ENCODE peak calls at places on chromosomes 2 and 18, in five cellular contexts. One of them, this sample, is unnamed.
A peak's percentile ranks its signal among the peaks of the same experiment; 100 is the strongest.

GRCh38 chr2:139529045-139529444 is 748.9 kb upstream of the NXPH2 start:
- DNase-seq in fibroblast of lung: peak; percentile 14
- DNase-seq in GM06990: no peak
- DNase-seq in kidney: no peak
- DNase-seq in RWPE2: no peak
- DNase-seq in this sample: no peak

GRCh38 chr2:20050104-20050711 is 1.2 kb downstream of the LAPTM4A start:
- DNase-seq in RWPE2: no peak
- DNase-seq in kidney: no peak
- DNase-seq in fibroblast of lung: peak; percentile 79
- DNase-seq in GM06990: peak; percentile 39
- DNase-seq in this sample: no peak

GRCh38 chr2:48600204-48600813 is 17.3 kb upstream of the GTF2A1L start:
- DNase-seq in GM06990: no peak
- DNase-seq in fibroblast of lung: peak; percentile 27
- DNase-seq in kidney: no peak
- DNase-seq in RWPE2: no peak
- DNase-seq in this sample: peak; percentile 10

GRCh38 chr2:13616656-13617055 is 899.9 kb downstream of the TRIB2 start:
- DNase-seq in GM06990: no peak
- DNase-seq in fibroblast of lung: no peak
- DNase-seq in RWPE2: no peak
- DNase-seq in kidney: no peak
- DNase-seq in this sample: no peak

GRCh38 chr2:72925328-72925943 is 8.1 kb downstream of the EMX1 start:
- DNase-seq in fibroblast of lung: no peak
- DNase-seq in RWPE2: no peak
- DNase-seq in GM06990: no peak
- DNase-seq in kidney: no peak
- DNase-seq in this sample: no peak

GRCh38 chr2:193806088-193806774 is 1611.5 kb upstream of the TMEFF2 start:
- DNase-seq in kidney: no peak
- DNase-seq in GM06990: no peak
- DNase-seq in RWPE2: no peak
- DNase-seq in fibroblast of lung: peak; percentile 1
- DNase-seq in this sample: no peak

GRCh38 chr2:218694405-218695145 is 16.1 kb upstream of the TTLL4 start:
- DNase-seq in GM06990: no peak
- DNase-seq in kidney: no peak
- DNase-seq in fibroblast of lung: peak; percentile 44
- DNase-seq in RWPE2: no peak
- DNase-seq in this sample: no peak

GRCh38 chr2:233486778-233487552 is 79.6 kb downstream of the USP40 start:
- DNase-seq in kidney: peak; percentile 51
- DNase-seq in fibroblast of lung: peak; percentile 97
- DNase-seq in RWPE2: no peak
- DNase-seq in GM06990: no peak
- DNase-seq in this sample: peak; percentile 95

GRCh38 chr2:191618789-191619185 is 59.1 kb upstream of the NABP1 start:
- DNase-seq in kidney: no peak
- DNase-seq in GM06990: no peak
- DNase-seq in RWPE2: no peak
- DNase-seq in fibroblast of lung: peak; percentile 68
- DNase-seq in this sample: no peak

GRCh38 chr2:8298783-8299182 is 383.1 kb upstream of the ID2 start:
- DNase-seq in kidney: no peak
- DNase-seq in GM06990: peak; percentile 57
- DNase-seq in fibroblast of lung: no peak
- DNase-seq in RWPE2: no peak
- DNase-seq in this sample: no peak

GRCh38 chr18:923144-923543 is 18.5 kb downstream of the ADCYAP1 start:
- DNase-seq in GM06990: no peak
- DNase-seq in fibroblast of lung: no peak
- DNase-seq in kidney: no peak
- DNase-seq in RWPE2: no peak
- DNase-seq in this sample: no peak

GRCh38 chr2:125471963-125472362 is 1184.0 kb upstream of the GYPC start:
- DNase-seq in kidney: peak; percentile 35
- DNase-seq in GM06990: peak; percentile 11
- DNase-seq in RWPE2: no peak
- DNase-seq in fibroblast of lung: no peak
- DNase-seq in this sample: no peak

GRCh38 chr2:55743583-55743982 is 49.9 kb upstream of the PNPT1 start:
- DNase-seq in fibroblast of lung: peak; percentile 93
- DNase-seq in kidney: no peak
- DNase-seq in GM06990: no peak
- DNase-seq in RWPE2: no peak
- DNase-seq in this sample: peak; percentile 56

GRCh38 chr18:79610461-79611039 is 69.1 kb upstream of the CTDP1 start:
- DNase-seq in RWPE2: peak; percentile 55
- DNase-seq in kidney: peak; percentile 62
- DNase-seq in fibroblast of lung: no peak
- DNase-seq in GM06990: no peak
- DNase-seq in this sample: no peak

GRCh38 chr2:9377461-9378097 is 45.7 kb downstream of the ITGB1BP1 start:
- DNase-seq in fibroblast of lung: no peak
- DNase-seq in GM06990: no peak
- DNase-seq in kidney: no peak
- DNase-seq in RWPE2: no peak
- DNase-seq in this sample: no peak

GRCh38 chr2:23918837-23919489 is 8.0 kb downstream of the ATAD2B start:
- DNase-seq in kidney: no peak
- DNase-seq in GM06990: no peak
- DNase-seq in RWPE2: no peak
- DNase-seq in fibroblast of lung: peak; percentile 7
- DNase-seq in this sample: no peak

GRCh38 chr2:74887445-74887951 is 53.6 kb downstream of the HK2 start:
- DNase-seq in fibroblast of lung: peak; percentile 34
- DNase-seq in RWPE2: peak; percentile 90
- DNase-seq in kidney: no peak
- DNase-seq in GM06990: no peak
- DNase-seq in this sample: peak; percentile 68

GRCh38 chr2:108988796-108989713 is at the start of gene EDAR:
- DNase-seq in kidney: no peak
- DNase-seq in fibroblast of lung: peak; percentile 36
- DNase-seq in RWPE2: no peak
- DNase-seq in GM06990: no peak
- DNase-seq in this sample: no peak

GRCh38 chr2:23069156-23069555 is 315.8 kb upstream of the KLHL29 start:
- DNase-seq in kidney: no peak
- DNase-seq in fibroblast of lung: no peak
- DNase-seq in RWPE2: no peak
- DNase-seq in GM06990: no peak
- DNase-seq in this sample: no peak

GRCh38 chr2:27095745-27096651 is 9.4 kb downstream of the KHK start:
- DNase-seq in RWPE2: no peak
- DNase-seq in fibroblast of lung: peak; percentile 42
- DNase-seq in GM06990: no peak
- DNase-seq in kidney: peak; percentile 77
- DNase-seq in this sample: no peak

GRCh38 chr2:129565710-129566109 is 413.8 kb upstream of the RAB6C start:
- DNase-seq in kidney: no peak
- DNase-seq in fibroblast of lung: no peak
- DNase-seq in GM06990: no peak
- DNase-seq in RWPE2: no peak
- DNase-seq in this sample: no peak

GRCh38 chr18:8742382-8743361 is 37.3 kb downstream of the MTCL1 start:
- DNase-seq in kidney: no peak
- DNase-seq in GM06990: no peak
- DNase-seq in RWPE2: no peak
- DNase-seq in fibroblast of lung: no peak
- DNase-seq in this sample: no peak

GRCh38 chr2:178401994-178402437 is 49.0 kb downstream of the PRKRA start:
- DNase-seq in RWPE2: no peak
- DNase-seq in GM06990: no peak
- DNase-seq in kidney: no peak
- DNase-seq in fibroblast of lung: no peak
- DNase-seq in this sample: no peak

GRCh38 chr18:47235096-47235495 is 16.4 kb downstream of the SKOR2 start:
- DNase-seq in RWPE2: no peak
- DNase-seq in fibroblast of lung: no peak
- DNase-seq in kidney: no peak
- DNase-seq in GM06990: no peak
- DNase-seq in this sample: no peak

GRCh38 chr2:201158111-201158929 is 24.6 kb upstream of the CASP10 start:
- DNase-seq in kidney: no peak
- DNase-seq in RWPE2: no peak
- DNase-seq in GM06990: peak; percentile 59
- DNase-seq in fibroblast of lung: peak; percentile 77
- DNase-seq in this sample: peak; percentile 31

GRCh38 chr18:55856191-55856590 is 268.2 kb upstream of the TCF4 start:
- DNase-seq in GM06990: no peak
- DNase-seq in RWPE2: peak; percentile 69
- DNase-seq in kidney: no peak
- DNase-seq in fibroblast of lung: peak; percentile 97
- DNase-seq in this sample: peak; percentile 77

GRCh38 chr2:98280376-98281102 is 65.7 kb upstream of the CNGA3 start:
- DNase-seq in fibroblast of lung: no peak
- DNase-seq in RWPE2: no peak
- DNase-seq in GM06990: no peak
- DNase-seq in kidney: peak; percentile 87
- DNase-seq in this sample: no peak

GRCh38 chr2:127226520-127227263 is 6.6 kb upstream of the CYP27C1 start:
- DNase-seq in GM06990: peak; percentile 28
- DNase-seq in RWPE2: peak; percentile 74
- DNase-seq in kidney: no peak
- DNase-seq in fibroblast of lung: peak; percentile 95
- DNase-seq in this sample: peak; percentile 89

GRCh38 chr18:57854726-57855125 is 51.6 kb upstream of the ATP8B1 start:
- DNase-seq in GM06990: no peak
- DNase-seq in fibroblast of lung: peak; percentile 65
- DNase-seq in RWPE2: no peak
- DNase-seq in kidney: no peak
- DNase-seq in this sample: no peak

GRCh38 chr2:186384226-186384625 is 101.8 kb upstream of the ZC3H15 start:
- DNase-seq in kidney: no peak
- DNase-seq in RWPE2: no peak
- DNase-seq in GM06990: no peak
- DNase-seq in fibroblast of lung: no peak
- DNase-seq in this sample: no peak

GRCh38 chr2:186382932-186383331 is 103.1 kb upstream of the ZC3H15 start:
- DNase-seq in GM06990: no peak
- DNase-seq in kidney: no peak
- DNase-seq in fibroblast of lung: no peak
- DNase-seq in RWPE2: no peak
- DNase-seq in this sample: no peak

GRCh38 chr2:186380805-186381204 is 105.3 kb upstream of the ZC3H15 start:
- DNase-seq in kidney: no peak
- DNase-seq in RWPE2: no peak
- DNase-seq in GM06990: no peak
- DNase-seq in fibroblast of lung: no peak
- DNase-seq in this sample: no peak

GRCh38 chr2:186381573-186381972 is 104.5 kb upstream of the ZC3H15 start:
- DNase-seq in GM06990: no peak
- DNase-seq in RWPE2: no peak
- DNase-seq in kidney: no peak
- DNase-seq in fibroblast of lung: no peak
- DNase-seq in this sample: no peak

DNA sequence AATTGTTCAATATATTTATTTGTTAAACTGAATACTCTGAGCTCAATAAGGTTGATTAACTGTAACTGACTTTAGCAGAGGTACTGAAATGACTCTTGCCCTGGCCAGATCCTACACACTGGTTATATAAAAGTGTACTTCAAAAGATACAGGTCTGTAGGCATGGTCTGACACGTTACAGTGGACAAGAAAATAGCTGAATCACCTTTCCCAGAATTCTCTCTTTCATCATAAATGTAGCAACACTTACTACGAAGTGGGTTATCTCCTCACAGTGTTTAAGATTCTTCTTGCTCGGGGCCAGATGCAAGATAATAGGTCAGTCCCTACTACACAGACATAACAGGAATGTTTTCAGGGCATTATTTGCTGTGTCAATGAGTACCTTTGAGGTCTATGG is 107.0 kb upstream of the ZC3H15 start:
- DNase-seq in fibroblast of lung: peak; percentile 3
- DNase-seq in kidney: no peak
- DNase-seq in RWPE2: no peak
- DNase-seq in GM06990: no peak
- DNase-seq in this sample: no peak
- H3K4me3 ChIP-seq in fibroblast of lung: no peak overlapping the region
- H3K4me3 ChIP-seq in kidney: no peak overlapping the region
- H3K4me3 ChIP-seq in RWPE2: no peak overlapping the region
- H3K4me3 ChIP-seq in GM06990: no peak overlapping the region
- H3K4me3 ChIP-seq in this sample: no peak overlapping the region

GRCh38 chr2:101921319-101921960 is 70.3 kb upstream of the IL1R2 start:
- DNase-seq in kidney: no peak
- DNase-seq in GM06990: peak; percentile 11
- DNase-seq in RWPE2: no peak
- DNase-seq in fibroblast of lung: no peak
- DNase-seq in this sample: no peak
- TF ChIP-seq CTCF in kidney: no peak
- TF ChIP-seq CTCF in GM06990: no peak
- TF ChIP-seq CTCF in RWPE2: no peak
- TF ChIP-seq CTCF in fibroblast of lung: no peak
- TF ChIP-seq CTCF in this sample: no peak

GRCh38 chr2:38733300-38733971 is 17.7 kb downstream of the SRSF7 start:
- DNase-seq in GM06990: no peak
- DNase-seq in kidney: no peak
- DNase-seq in RWPE2: no peak
- DNase-seq in fibroblast of lung: no peak
- DNase-seq in this sample: no peak
- H3K36me3 ChIP-seq in GM06990: peaks cover 1% of the 10 kb centered on the region
- H3K36me3 ChIP-seq in kidney: peaks cover 26% of the 10 kb centered on the region
- H3K36me3 ChIP-seq in RWPE2: no peaks in the 10 kb centered on the region
- H3K36me3 ChIP-seq in fibroblast of lung: peaks cover 8% of the 10 kb centered on the region
- H3K36me3 ChIP-seq in this sample: peaks cover 2% of the 10 kb centered on the region

GRCh38 chr2:161241894-161242293 is 66.3 kb upstream of the PSMD14 start:
- DNase-seq in RWPE2: no peak
- DNase-seq in kidney: no peak
- DNase-seq in fibroblast of lung: no peak
- DNase-seq in GM06990: no peak
- DNase-seq in this sample: no peak

GRCh38 chr2:161245237-161245505 is 63.1 kb upstream of the PSMD14 start:
- DNase-seq in GM06990: no peak
- DNase-seq in RWPE2: no peak
- DNase-seq in fibroblast of lung: no peak
- DNase-seq in kidney: no peak
- DNase-seq in this sample: no peak

GRCh38 chr2:161245671-161246070 is 62.6 kb upstream of the PSMD14 start:
- DNase-seq in kidney: no peak
- DNase-seq in GM06990: no peak
- DNase-seq in RWPE2: no peak
- DNase-seq in fibroblast of lung: no peak
- DNase-seq in this sample: no peak

GRCh38 chr2:161243312-161243711 is 64.9 kb upstream of the PSMD14 start:
- DNase-seq in GM06990: peak; percentile 48
- DNase-seq in fibroblast of lung: no peak
- DNase-seq in kidney: no peak
- DNase-seq in RWPE2: no peak
- DNase-seq in this sample: no peak

DNA sequence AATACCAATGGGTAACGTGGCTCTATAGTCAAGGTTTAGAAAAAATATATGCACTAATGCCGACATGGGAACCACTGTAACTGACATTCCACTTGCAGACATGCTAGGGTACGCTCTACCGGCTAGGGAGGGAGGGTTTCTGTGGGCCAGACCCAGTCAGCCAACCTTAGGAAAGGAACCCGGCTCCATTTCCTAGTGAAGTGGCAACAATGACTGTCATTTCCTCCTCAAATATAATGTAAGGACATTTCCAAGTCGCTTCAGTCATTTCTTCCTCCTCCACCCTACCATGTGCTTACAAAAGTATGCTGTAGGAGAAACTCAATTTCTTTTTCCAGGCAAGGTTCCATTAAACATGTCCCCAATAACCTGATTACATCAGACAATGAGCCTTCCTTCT is 64.4 kb upstream of the PSMD14 start:
- DNase-seq in RWPE2: no peak
- DNase-seq in kidney: no peak
- DNase-seq in GM06990: peak; percentile 25
- DNase-seq in fibroblast of lung: no peak
- DNase-seq in this sample: no peak
- H3K4me3 ChIP-seq in RWPE2: peak overlapping the region; percentile 49
- H3K4me3 ChIP-seq in kidney: peak overlapping the region; percentile 45
- H3K4me3 ChIP-seq in GM06990: peak overlapping the region; percentile 65
- H3K4me3 ChIP-seq in fibroblast of lung: no peak overlapping the region
- H3K4me3 ChIP-seq in this sample: no peak overlapping the region

This sample was measured in BJ.